ENCODE peak calls at places on chromosome 4, in seven cellular contexts. O is cardiac muscle cell, W is MM.1S, A is spleen, F is A673, T is aorta, R is neuronal stem cell. P is an unnamed sample.

GRCh38 chr4:118898684-118899138 is 10.1 kb downstream of the SYNPO2 start:
- DNase-seq in O (peak; percentile 76), W (no peak), A (no peak), F (no peak), T (no peak), R (no peak), P (no peak)

GRCh38 chr4:171025776-171026175 is 787.4 kb upstream of the GALNTL6 start:
- DNase-seq in O (no peak), W (no peak), A (no peak), F (no peak), T (no peak), R (no peak), P (no peak)

GRCh38 chr4:136392576-136392975 is 1139.7 kb downstream of the PCDH18 start:
- DNase-seq in O (no peak), W (no peak), A (no peak), F (no peak), T (no peak), R (no peak), P (no peak)

GRCh38 chr4:48017108-48017527 is 546 bp downstream of the NIPAL1 start:
- DNase-seq in O (peak; percentile 56), W (no peak), A (peak; percentile 79), F (peak; percentile 63), T (peak; percentile 76), R (peak; percentile 21), P (peak; percentile 35)

GRCh38 chr4:114077610-114078009 is 98.2 kb upstream of the ARSJ start:
- DNase-seq in O (no peak), W (no peak), A (no peak), F (peak; percentile 79), T (no peak), R (no peak), P (no peak)

GRCh38 chr4:48472794-48473193 is 10.3 kb upstream of the SLC10A4 start:
- DNase-seq in O (no peak), W (no peak), A (no peak), F (no peak), T (no peak), R (no peak), P (no peak)

GRCh38 chr4:40238700-40239548 is 42.1 kb downstream of the RHOH start:
- DNase-seq in O (no peak), W (no peak), A (peak; percentile 84), F (peak; percentile 67), T (no peak), R (no peak), P (no peak)

GRCh38 chr4:3462321-3462789 is 751 bp upstream of the DOK7 start:
- DNase-seq in O (no peak), W (no peak), A (no peak), F (no peak), T (no peak), R (no peak), P (no peak)

GRCh38 chr4:180926277-180926676 is 1316.9 kb upstream of the TENM3 start:
- DNase-seq in O (no peak), W (no peak), A (no peak), F (no peak), T (no peak), R (no peak), P (no peak)

GRCh38 chr4:98181815-98182214 is 38.5 kb upstream of the STPG2 start:
- DNase-seq in O (peak; percentile 49), W (no peak), A (no peak), F (peak; percentile 12), T (no peak), R (no peak), P (no peak)

GRCh38 chr4:2049381-2049780 is 9.7 kb upstream of the NAT8L start:
- DNase-seq in O (no peak), W (no peak), A (peak; percentile 54), F (no peak), T (no peak), R (no peak), P (no peak)

GRCh38 chr4:2537011-2537830 is 774 bp downstream of the FAM193A start:
- DNase-seq in O (peak; percentile 62), W (peak; percentile 54), A (peak; percentile 94), F (peak; percentile 58), T (peak; percentile 71), R (peak; percentile 48), P (peak; percentile 23)

GRCh38 chr4:57104706-57105560 is 5.3 kb downstream of the IGFBP7 start:
- DNase-seq in O (no peak), W (no peak), A (no peak), F (no peak), T (no peak), R (no peak), P (no peak)

GRCh38 chr4:70559216-70559830 is 32.7 kb upstream of the AMBN start:
- DNase-seq in O (peak; percentile 59), W (peak; percentile 63), A (no peak), F (peak; percentile 40), T (no peak), R (peak; percentile 57), P (peak; percentile 38)

GRCh38 chr4:98150092-98150761 is 7.0 kb upstream of the STPG2 start:
- DNase-seq in O (no peak), W (no peak), A (no peak), F (no peak), T (no peak), R (no peak), P (no peak)

GRCh38 chr4:17336986-17337385 is 174.9 kb downstream of the QDPR start:
- DNase-seq in O (no peak), W (no peak), A (no peak), F (no peak), T (no peak), R (no peak), P (no peak)

GRCh38 chr4:17336524-17336941 is 175.4 kb downstream of the QDPR start:
- DNase-seq in O (no peak), W (peak; percentile 96), A (peak; percentile 83), F (no peak), T (no peak), R (no peak), P (no peak)

GRCh38 chr4:17339376-17339775 is 172.5 kb downstream of the QDPR start:
- DNase-seq in O (no peak), W (no peak), A (no peak), F (no peak), T (no peak), R (no peak), P (no peak)

GRCh38 chr4:17335371-17335770 is 176.5 kb downstream of the QDPR start:
- DNase-seq in O (no peak), W (no peak), A (no peak), F (no peak), T (no peak), R (no peak), P (no peak)

GRCh38 chr4:17336069-17336468 is 175.8 kb downstream of the QDPR start:
- DNase-seq in O (no peak), W (no peak), A (no peak), F (no peak), T (no peak), R (no peak), P (no peak)
- H3K4me1 ChIP-seq in O (no peaks in the 10 kb centered on the region), W (peaks cover 18% of the 10 kb centered on the region), A (peaks cover 7% of the 10 kb centered on the region), F (no peaks in the 10 kb centered on the region), T (no peaks in the 10 kb centered on the region), R (no peaks in the 10 kb centered on the region), P (no peaks in the 10 kb centered on the region)

DNA sequence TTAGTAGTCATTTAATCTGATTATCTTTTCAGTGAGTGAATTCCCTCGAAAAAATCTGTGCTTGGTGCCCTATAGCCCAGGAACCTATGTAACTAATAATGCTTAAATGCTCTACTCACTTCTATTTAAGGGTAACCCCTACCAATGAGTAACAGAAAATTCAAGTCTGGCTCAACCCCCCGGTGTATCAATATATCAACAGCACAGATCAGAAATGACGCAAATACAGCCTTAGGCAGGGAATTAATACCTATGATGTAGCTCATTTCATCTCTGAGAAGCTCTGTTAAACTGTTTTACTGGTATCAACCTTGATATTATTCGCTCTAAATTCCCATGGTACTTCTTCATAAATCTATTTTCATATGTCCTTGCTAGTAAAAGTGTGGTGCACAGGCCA is 28.6 kb downstream of the PDGFC start:
- DNase-seq in O (no peak), W (no peak), A (no peak), F (no peak), T (no peak), R (no peak), P (no peak)
- H3K4me1 ChIP-seq in O (peaks cover 10% of the 10 kb centered on the region), W (no peaks in the 10 kb centered on the region), A (no peaks in the 10 kb centered on the region), F (peaks cover 68% of the 10 kb centered on the region), T (peaks cover 7% of the 10 kb centered on the region), R (peaks cover 2% of the 10 kb centered on the region), P (no peaks in the 10 kb centered on the region)

GRCh38 chr4:152556283-152556682 is 20.4 kb upstream of the FBXW7 start:
- DNase-seq in O (no peak), W (peak; percentile 88), A (no peak), F (no peak), T (no peak), R (no peak), P (no peak)
- H3K4me1 ChIP-seq in O (no peaks in the 10 kb centered on the region), W (peaks cover 34% of the 10 kb centered on the region), A (peaks cover 34% of the 10 kb centered on the region), F (no peaks in the 10 kb centered on the region), T (no peaks in the 10 kb centered on the region), R (no peaks in the 10 kb centered on the region), P (no peaks in the 10 kb centered on the region)

GRCh38 chr4:73725499-73725898 is 14.9 kb upstream of the CXCL8 start:
- DNase-seq in O (no peak), W (no peak), A (no peak), F (no peak), T (no peak), R (no peak), P (no peak)

GRCh38 chr4:73721901-73722300 is 18.5 kb upstream of the CXCL8 start:
- DNase-seq in O (no peak), W (no peak), A (no peak), F (no peak), T (no peak), R (no peak), P (no peak)

GRCh38 chr4:73721419-73721818 is 18.9 kb upstream of the CXCL8 start:
- DNase-seq in O (no peak), W (no peak), A (no peak), F (peak; percentile 30), T (no peak), R (no peak), P (no peak)

GRCh38 chr4:73723945-73724344 is 16.4 kb upstream of the CXCL8 start:
- DNase-seq in O (no peak), W (no peak), A (no peak), F (no peak), T (no peak), R (no peak), P (no peak)

DNA sequence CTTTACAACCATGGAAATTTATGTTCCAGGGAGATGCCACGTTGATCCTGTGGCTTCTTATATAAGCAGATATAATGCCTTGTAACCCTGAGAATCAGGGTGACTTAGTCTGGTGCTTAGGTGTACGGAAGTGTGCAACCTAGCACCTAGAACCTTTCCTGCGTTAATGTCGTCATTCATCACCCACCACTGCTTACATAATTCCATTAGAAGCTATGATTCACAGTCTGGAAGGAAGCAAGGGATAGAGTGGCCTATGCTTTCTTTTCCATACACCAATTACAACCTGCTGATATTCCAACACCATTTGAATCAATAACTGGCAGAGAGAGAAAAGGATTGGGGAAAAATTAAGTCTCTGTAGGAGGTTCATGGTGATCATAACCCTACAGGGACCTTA is 17.3 kb upstream of the CXCL8 start:
- DNase-seq in O (no peak), W (no peak), A (no peak), F (no peak), T (no peak), R (no peak), P (no peak)
- H3K4me1 ChIP-seq in O (no peaks in the 10 kb centered on the region), W (peaks cover 8% of the 10 kb centered on the region), A (peaks cover 9% of the 10 kb centered on the region), F (no peaks in the 10 kb centered on the region), T (no peaks in the 10 kb centered on the region), R (no peaks in the 10 kb centered on the region), P (no peaks in the 10 kb centered on the region)

DNA sequence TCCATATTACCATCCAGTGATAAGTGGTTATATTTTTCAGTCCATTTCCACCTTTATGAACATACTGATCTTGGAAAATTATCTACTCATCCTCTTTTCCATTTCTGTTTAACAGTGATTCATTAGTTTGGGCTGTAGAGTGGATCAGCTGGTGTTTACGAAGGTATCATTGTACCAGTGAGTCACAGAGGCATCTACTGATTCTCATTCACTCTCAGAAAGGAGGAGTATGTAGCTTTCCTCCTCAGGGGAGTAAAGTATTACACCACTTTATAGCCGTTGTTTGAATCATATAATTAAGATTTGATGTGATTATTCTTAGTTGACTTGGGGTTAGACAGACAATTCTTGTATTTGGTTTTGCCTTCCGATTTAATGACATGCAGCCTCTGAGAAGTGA is 74.7 kb downstream of the GALNT7 start:
- DNase-seq in O (no peak), W (no peak), A (no peak), F (peak; percentile 27), T (no peak), R (no peak), P (no peak)
- H3K4me1 ChIP-seq in O (no peaks in the 10 kb centered on the region), W (peaks cover 15% of the 10 kb centered on the region), A (no peaks in the 10 kb centered on the region), F (peaks cover 67% of the 10 kb centered on the region), T (no peaks in the 10 kb centered on the region), R (peaks cover 4% of the 10 kb centered on the region), P (no peaks in the 10 kb centered on the region)

P was measured in prostate gland.